ENCODE peak calls at places on chromosomes 2 and 18, in ten cellular contexts. One of them, this sample, is unnamed. For H3K9me3 and H3K4me1, the result is how much of the 10 kb centered on the place peaks cover.

GRCh38 chr18:28152354-28152753 is 24.6 kb downstream of the CDH2 start:
- DNase-seq in neuronal stem cell: no peak
- DNase-seq in PC-9: no peak
- DNase-seq in uterus: no peak
- DNase-seq in fibroblast of lung: no peak
- DNase-seq in adipocyte: no peak
- DNase-seq in keratinocyte: no peak
- DNase-seq in CD8-positive, alpha-beta memory T cell: no peak
- DNase-seq in neural progenitor cell: no peak
- DNase-seq in spleen: no peak
- DNase-seq in this sample: no peak

GRCh38 chr18:48554610-48555400 is 16.0 kb downstream of the CTIF start:
- DNase-seq in neuronal stem cell: no peak
- DNase-seq in PC-9: no peak
- DNase-seq in uterus: no peak
- DNase-seq in fibroblast of lung: no peak
- DNase-seq in adipocyte: no peak
- DNase-seq in keratinocyte: no peak
- DNase-seq in CD8-positive, alpha-beta memory T cell: no peak
- DNase-seq in neural progenitor cell: no peak
- DNase-seq in spleen: no peak
- DNase-seq in this sample: no peak

GRCh38 chr2:168744844-168745243 is 57.6 kb upstream of the NOSTRIN start:
- DNase-seq in neuronal stem cell: no peak
- DNase-seq in PC-9: no peak
- DNase-seq in uterus: no peak
- DNase-seq in fibroblast of lung: no peak
- DNase-seq in adipocyte: no peak
- DNase-seq in keratinocyte: no peak
- DNase-seq in CD8-positive, alpha-beta memory T cell: no peak
- DNase-seq in neural progenitor cell: no peak
- DNase-seq in spleen: no peak
- DNase-seq in this sample: no peak

GRCh38 chr18:40412410-40412809 is 1542.6 kb upstream of the PIK3C3 start:
- DNase-seq in neuronal stem cell: no peak
- DNase-seq in PC-9: no peak
- DNase-seq in uterus: no peak
- DNase-seq in fibroblast of lung: no peak
- DNase-seq in adipocyte: no peak
- DNase-seq in keratinocyte: no peak
- DNase-seq in CD8-positive, alpha-beta memory T cell: no peak
- DNase-seq in neural progenitor cell: no peak
- DNase-seq in spleen: no peak
- DNase-seq in this sample: no peak

GRCh38 chr2:56749152-56749752 is 565.5 kb downstream of the CCDC85A start:
- DNase-seq in neuronal stem cell: peak
- DNase-seq in PC-9: no peak
- DNase-seq in uterus: no peak
- DNase-seq in fibroblast of lung: peak
- DNase-seq in adipocyte: peak
- DNase-seq in keratinocyte: peak
- DNase-seq in CD8-positive, alpha-beta memory T cell: no peak
- DNase-seq in neural progenitor cell: peak
- DNase-seq in spleen: no peak
- DNase-seq in this sample: no peak

GRCh38 chr18:37540424-37541121 is 25.0 kb downstream of the CELF4 start:
- DNase-seq in neuronal stem cell: no peak
- DNase-seq in PC-9: no peak
- DNase-seq in uterus: no peak
- DNase-seq in fibroblast of lung: no peak
- DNase-seq in adipocyte: no peak
- DNase-seq in keratinocyte: no peak
- DNase-seq in CD8-positive, alpha-beta memory T cell: no peak
- DNase-seq in neural progenitor cell: no peak
- DNase-seq in spleen: peak
- DNase-seq in this sample: no peak

GRCh38 chr2:24766609-24767008 is 26.6 kb downstream of the PTRHD1 start:
- DNase-seq in neuronal stem cell: no peak
- DNase-seq in PC-9: no peak
- DNase-seq in uterus: no peak
- DNase-seq in fibroblast of lung: no peak
- DNase-seq in adipocyte: no peak
- DNase-seq in keratinocyte: no peak
- DNase-seq in CD8-positive, alpha-beta memory T cell: no peak
- DNase-seq in neural progenitor cell: no peak
- DNase-seq in spleen: no peak
- DNase-seq in this sample: peak

GRCh38 chr18:49869354-49869753 is 56.0 kb upstream of the ACAA2 start:
- DNase-seq in neuronal stem cell: no peak
- DNase-seq in PC-9: no peak
- DNase-seq in uterus: no peak
- DNase-seq in fibroblast of lung: no peak
- DNase-seq in adipocyte: no peak
- DNase-seq in keratinocyte: no peak
- DNase-seq in CD8-positive, alpha-beta memory T cell: no peak
- DNase-seq in neural progenitor cell: no peak
- DNase-seq in spleen: no peak
- DNase-seq in this sample: no peak

GRCh38 chr18:62999392-62999791 is 284.1 kb downstream of the PHLPP1 start:
- DNase-seq in neuronal stem cell: no peak
- DNase-seq in PC-9: no peak
- DNase-seq in uterus: peak
- DNase-seq in fibroblast of lung: peak
- DNase-seq in adipocyte: no peak
- DNase-seq in keratinocyte: no peak
- DNase-seq in CD8-positive, alpha-beta memory T cell: no peak
- DNase-seq in neural progenitor cell: no peak
- DNase-seq in spleen: peak
- DNase-seq in this sample: peak

GRCh38 chr18:13501896-13502295 is 224.5 kb downstream of the FAM210A start:
- DNase-seq in neuronal stem cell: no peak
- DNase-seq in PC-9: no peak
- DNase-seq in uterus: no peak
- DNase-seq in fibroblast of lung: peak
- DNase-seq in adipocyte: no peak
- DNase-seq in keratinocyte: no peak
- DNase-seq in CD8-positive, alpha-beta memory T cell: no peak
- DNase-seq in neural progenitor cell: no peak
- DNase-seq in spleen: no peak
- DNase-seq in this sample: no peak

GRCh38 chr2:232530626-232531260 is 4.8 kb downstream of the CHRND start:
- DNase-seq in neuronal stem cell: no peak
- DNase-seq in PC-9: no peak
- DNase-seq in uterus: no peak
- DNase-seq in fibroblast of lung: no peak
- DNase-seq in adipocyte: no peak
- DNase-seq in keratinocyte: no peak
- DNase-seq in CD8-positive, alpha-beta memory T cell: no peak
- DNase-seq in neural progenitor cell: no peak
- DNase-seq in spleen: peak
- DNase-seq in this sample: peak

GRCh38 chr2:240885566-240885965 is 10.4 kb downstream of the MAB21L4 start:
- DNase-seq in neuronal stem cell: no peak
- DNase-seq in PC-9: no peak
- DNase-seq in uterus: no peak
- DNase-seq in fibroblast of lung: no peak
- DNase-seq in adipocyte: no peak
- DNase-seq in keratinocyte: no peak
- DNase-seq in CD8-positive, alpha-beta memory T cell: no peak
- DNase-seq in neural progenitor cell: no peak
- DNase-seq in spleen: peak
- DNase-seq in this sample: no peak

GRCh38 chr2:70926042-70926441 is 9.7 kb upstream of the ATP6V1B1 start:
- DNase-seq in neuronal stem cell: no peak
- DNase-seq in PC-9: no peak
- DNase-seq in uterus: no peak
- DNase-seq in fibroblast of lung: no peak
- DNase-seq in adipocyte: no peak
- DNase-seq in keratinocyte: no peak
- DNase-seq in CD8-positive, alpha-beta memory T cell: no peak
- DNase-seq in neural progenitor cell: no peak
- DNase-seq in spleen: no peak
- DNase-seq in this sample: no peak

GRCh38 chr18:39841133-39842041 is 2113.6 kb upstream of the PIK3C3 start:
- DNase-seq in neuronal stem cell: peak
- DNase-seq in PC-9: peak
- DNase-seq in uterus: no peak
- DNase-seq in fibroblast of lung: peak
- DNase-seq in adipocyte: peak
- DNase-seq in keratinocyte: no peak
- DNase-seq in CD8-positive, alpha-beta memory T cell: no peak
- DNase-seq in neural progenitor cell: peak
- DNase-seq in spleen: peak
- DNase-seq in this sample: peak

GRCh38 chr2:171227066-171227782 is 66.5 kb upstream of the TLK1 start:
- DNase-seq in neuronal stem cell: no peak
- DNase-seq in PC-9: no peak
- DNase-seq in uterus: no peak
- DNase-seq in fibroblast of lung: peak
- DNase-seq in adipocyte: no peak
- DNase-seq in keratinocyte: peak
- DNase-seq in CD8-positive, alpha-beta memory T cell: no peak
- DNase-seq in neural progenitor cell: no peak
- DNase-seq in spleen: no peak
- DNase-seq in this sample: no peak

GRCh38 chr2:174901075-174901474 is 104.1 kb downstream of the CHN1 start:
- DNase-seq in neuronal stem cell: no peak
- DNase-seq in PC-9: no peak
- DNase-seq in uterus: no peak
- DNase-seq in fibroblast of lung: no peak
- DNase-seq in adipocyte: peak
- DNase-seq in keratinocyte: no peak
- DNase-seq in CD8-positive, alpha-beta memory T cell: no peak
- DNase-seq in neural progenitor cell: peak
- DNase-seq in spleen: no peak
- DNase-seq in this sample: no peak

GRCh38 chr2:58614259-58614658 is 373.1 kb upstream of the FANCL start:
- DNase-seq in neuronal stem cell: no peak
- DNase-seq in PC-9: no peak
- DNase-seq in uterus: no peak
- DNase-seq in fibroblast of lung: no peak
- DNase-seq in adipocyte: no peak
- DNase-seq in keratinocyte: no peak
- DNase-seq in CD8-positive, alpha-beta memory T cell: no peak
- DNase-seq in neural progenitor cell: no peak
- DNase-seq in spleen: no peak
- DNase-seq in this sample: no peak

GRCh38 chr2:85248741-85249524 is 78.9 kb downstream of the TGOLN2 start:
- DNase-seq in neuronal stem cell: no peak
- DNase-seq in PC-9: peak
- DNase-seq in uterus: peak
- DNase-seq in fibroblast of lung: peak
- DNase-seq in adipocyte: peak
- DNase-seq in keratinocyte: no peak
- DNase-seq in CD8-positive, alpha-beta memory T cell: no peak
- DNase-seq in neural progenitor cell: peak
- DNase-seq in spleen: peak
- DNase-seq in this sample: peak

GRCh38 chr18:44388347-44388746 is 292.3 kb upstream of the SETBP1 start:
- DNase-seq in neuronal stem cell: no peak
- DNase-seq in PC-9: no peak
- DNase-seq in uterus: no peak
- DNase-seq in fibroblast of lung: no peak
- DNase-seq in adipocyte: peak
- DNase-seq in keratinocyte: no peak
- DNase-seq in CD8-positive, alpha-beta memory T cell: no peak
- DNase-seq in neural progenitor cell: no peak
- DNase-seq in spleen: no peak
- DNase-seq in this sample: no peak
- H3K9me3 ChIP-seq in neuronal stem cell: under half
- H3K9me3 ChIP-seq in PC-9: under half
- H3K9me3 ChIP-seq in uterus: under half
- H3K9me3 ChIP-seq in fibroblast of lung: under half
- H3K9me3 ChIP-seq in adipocyte: under half
- H3K9me3 ChIP-seq in keratinocyte: under half
- H3K9me3 ChIP-seq in CD8-positive, alpha-beta memory T cell: under half
- H3K9me3 ChIP-seq in neural progenitor cell: under half
- H3K9me3 ChIP-seq in spleen: under half
- H3K9me3 ChIP-seq in this sample: under half

DNA sequence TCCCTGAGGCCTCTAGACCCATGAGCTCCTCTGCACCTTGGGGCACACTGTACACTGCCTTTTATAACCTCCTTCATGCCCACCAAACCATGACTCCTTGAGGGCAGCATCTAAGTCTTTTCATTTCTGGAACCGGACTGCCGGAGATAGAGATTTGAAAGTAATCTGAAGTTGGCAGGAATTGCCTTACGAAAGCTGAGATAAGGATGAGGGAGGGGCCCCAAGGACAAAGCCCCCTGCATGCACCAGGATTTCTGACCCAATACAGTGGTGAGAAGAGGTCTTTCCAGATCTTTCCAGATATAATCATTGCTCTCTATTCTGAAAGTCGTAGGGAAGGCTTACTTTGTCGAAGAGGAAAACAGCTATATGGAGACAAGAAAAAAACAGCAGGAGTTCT is 87.8 kb upstream of the RTN4 start:
- DNase-seq in neuronal stem cell: no peak
- DNase-seq in PC-9: no peak
- DNase-seq in uterus: no peak
- DNase-seq in fibroblast of lung: no peak
- DNase-seq in adipocyte: no peak
- DNase-seq in keratinocyte: no peak
- DNase-seq in CD8-positive, alpha-beta memory T cell: no peak
- DNase-seq in neural progenitor cell: no peak
- DNase-seq in spleen: no peak
- DNase-seq in this sample: no peak
- H3K4me1 ChIP-seq in neuronal stem cell: under half
- H3K4me1 ChIP-seq in PC-9: under half
- H3K4me1 ChIP-seq in uterus: under half
- H3K4me1 ChIP-seq in fibroblast of lung: under half
- H3K4me1 ChIP-seq in adipocyte: under half
- H3K4me1 ChIP-seq in keratinocyte: under half
- H3K4me1 ChIP-seq in CD8-positive, alpha-beta memory T cell: under half
- H3K4me1 ChIP-seq in neural progenitor cell: under half
- H3K4me1 ChIP-seq in spleen: under half
- H3K4me1 ChIP-seq in this sample: under half

GRCh38 chr18:73007935-73008308 is 140.1 kb upstream of the NETO1 start:
- DNase-seq in neuronal stem cell: no peak
- DNase-seq in PC-9: no peak
- DNase-seq in uterus: no peak
- DNase-seq in fibroblast of lung: no peak
- DNase-seq in adipocyte: no peak
- DNase-seq in keratinocyte: no peak
- DNase-seq in CD8-positive, alpha-beta memory T cell: no peak
- DNase-seq in neural progenitor cell: no peak
- DNase-seq in spleen: no peak
- DNase-seq in this sample: no peak
- H3K9me3 ChIP-seq in neuronal stem cell: under half
- H3K9me3 ChIP-seq in PC-9: under half
- H3K9me3 ChIP-seq in uterus: under half
- H3K9me3 ChIP-seq in fibroblast of lung: under half
- H3K9me3 ChIP-seq in adipocyte: under half
- H3K9me3 ChIP-seq in keratinocyte: under half
- H3K9me3 ChIP-seq in CD8-positive, alpha-beta memory T cell: under half
- H3K9me3 ChIP-seq in neural progenitor cell: under half
- H3K9me3 ChIP-seq in spleen: under half
- H3K9me3 ChIP-seq in this sample: under half

DNA sequence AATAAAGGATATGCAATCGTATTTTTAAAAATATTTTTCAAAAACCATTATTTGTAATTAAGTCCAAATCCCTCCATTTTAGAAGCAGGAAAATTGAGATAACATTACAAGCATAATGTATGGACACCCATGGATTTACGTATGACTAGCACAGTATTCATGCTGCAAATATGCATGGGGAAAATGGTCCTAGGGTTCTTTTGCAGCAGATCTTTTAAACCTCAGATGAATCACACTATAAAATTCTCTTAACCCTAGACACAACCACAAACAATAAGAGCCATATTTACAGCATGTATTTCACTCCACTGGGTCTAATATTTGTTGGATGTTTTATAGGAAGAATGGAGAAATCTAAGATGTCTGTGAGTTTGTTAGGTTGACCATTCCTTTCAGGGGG is 453.4 kb downstream of the TGIF1 start:
- DNase-seq in neuronal stem cell: no peak
- DNase-seq in PC-9: no peak
- DNase-seq in uterus: no peak
- DNase-seq in fibroblast of lung: peak
- DNase-seq in adipocyte: peak
- DNase-seq in keratinocyte: peak
- DNase-seq in CD8-positive, alpha-beta memory T cell: no peak
- DNase-seq in neural progenitor cell: no peak
- DNase-seq in spleen: no peak
- DNase-seq in this sample: no peak
- H3K4me1 ChIP-seq in neuronal stem cell: under half
- H3K4me1 ChIP-seq in PC-9: under half
- H3K4me1 ChIP-seq in uterus: under half
- H3K4me1 ChIP-seq in fibroblast of lung: under half
- H3K4me1 ChIP-seq in adipocyte: under half
- H3K4me1 ChIP-seq in keratinocyte: under half
- H3K4me1 ChIP-seq in CD8-positive, alpha-beta memory T cell: under half
- H3K4me1 ChIP-seq in neural progenitor cell: under half
- H3K4me1 ChIP-seq in spleen: under half
- H3K4me1 ChIP-seq in this sample: under half